ENCODE peak calls at places on chromosomes 13 and 19, in four cellular contexts. Q, U, D and N are unnamed samples.

GRCh38 chr13:99691552-99691951 is 190.3 kb downstream of the TM9SF2 start:
- DNase-seq in Q (no peak), U (no peak), D (no peak), N (no peak)

GRCh38 chr13:30486230-30487074 is 20.7 kb upstream of the HMGB1 start:
- DNase-seq in Q (peak), U (no peak), D (peak), N (no peak)

GRCh38 chr19:31349160-31349881 is at the start of gene TSHZ3:
- DNase-seq in Q (peak), U (no peak), D (peak), N (no peak)

GRCh38 chr13:60158321-60158801 is 5.4 kb downstream of the DIAPH3 start:
- DNase-seq in Q (no peak), U (no peak), D (peak), N (no peak)

GRCh38 chr19:11578342-11579142 is 1.1 kb upstream of the ACP5 start:
- DNase-seq in Q (peak), U (peak), D (peak), N (peak)

GRCh38 chr13:40439928-40440327 is 226.5 kb downstream of the FOXO1 start:
- DNase-seq in Q (no peak), U (no peak), D (no peak), N (no peak)

GRCh38 chr13:108859202-108860012 is 230.0 kb downstream of the MYO16 start:
- DNase-seq in Q (no peak), U (no peak), D (peak), N (no peak)

GRCh38 chr19:39246951-39247669 is 1.5 kb downstream of the IFNL4 start:
- DNase-seq in Q (no peak), U (no peak), D (peak), N (no peak)

GRCh38 chr19:7393934-7394508 is 45.3 kb downstream of the ARHGEF18 start:
- DNase-seq in Q (no peak), U (no peak), D (no peak), N (no peak)

GRCh38 chr19:50835103-50835784 is 1.9 kb upstream of the KLK15 start:
- DNase-seq in Q (no peak), U (no peak), D (peak), N (no peak)

GRCh38 chr13:77760893-77761292 is 63.4 kb downstream of the SLAIN1 start:
- DNase-seq in Q (no peak), U (no peak), D (no peak), N (no peak)

GRCh38 chr13:87877477-87877876 is 206.3 kb downstream of the SLITRK5 start:
- DNase-seq in Q (no peak), U (no peak), D (no peak), N (no peak)

GRCh38 chr13:72651196-72651595 is 76.2 kb downstream of the MZT1 start:
- DNase-seq in Q (no peak), U (peak), D (peak), N (no peak)

GRCh38 chr19:38647368-38647965 is at the start of gene ACTN4:
- DNase-seq in Q (peak), U (peak), D (peak), N (peak)

GRCh38 chr13:60583911-60584753 is 187.1 kb downstream of the TDRD3 start:
- DNase-seq in Q (no peak), U (no peak), D (peak), N (no peak)

GRCh38 chr19:728011-728410 is 19.3 kb downstream of the PALM start:
- DNase-seq in Q (no peak), U (no peak), D (no peak), N (no peak)

GRCh38 chr13:56886398-56886797 is 254.3 kb upstream of the PRR20A start:
- DNase-seq in Q (no peak), U (no peak), D (no peak), N (no peak)

GRCh38 chr19:8654591-8655339 is 24.3 kb downstream of the NFILZ start:
- DNase-seq in Q (peak), U (no peak), D (peak), N (peak)

GRCh38 chr13:49820591-49821215 is 28.2 kb upstream of the KPNA3 start:
- DNase-seq in Q (no peak), U (peak), D (no peak), N (no peak)

GRCh38 chr13:113597386-113598080 is 13.0 kb downstream of the TFDP1 start:
- DNase-seq in Q (no peak), U (no peak), D (no peak), N (no peak)

GRCh38 chr13:85286081-85286480 is 513.1 kb downstream of the SLITRK6 start:
- DNase-seq in Q (no peak), U (no peak), D (no peak), N (no peak)

GRCh38 chr19:18051887-18052286 is 34.8 kb downstream of the IL12RB1 start:
- DNase-seq in Q (peak), U (no peak), D (no peak), N (no peak)
- TF ChIP-seq POLR2AphosphoS5 in Q (no peak), U (no peak), D (no peak), N (no peak)

GRCh38 chr19:3455960-3456601 is 24.2 kb downstream of the SMIM24 start:
- DNase-seq in Q (no peak), U (no peak), D (no peak), N (no peak)
- TF ChIP-seq POLR2AphosphoS5 in Q (no peak), U (no peak), D (no peak), N (no peak)

DNA sequence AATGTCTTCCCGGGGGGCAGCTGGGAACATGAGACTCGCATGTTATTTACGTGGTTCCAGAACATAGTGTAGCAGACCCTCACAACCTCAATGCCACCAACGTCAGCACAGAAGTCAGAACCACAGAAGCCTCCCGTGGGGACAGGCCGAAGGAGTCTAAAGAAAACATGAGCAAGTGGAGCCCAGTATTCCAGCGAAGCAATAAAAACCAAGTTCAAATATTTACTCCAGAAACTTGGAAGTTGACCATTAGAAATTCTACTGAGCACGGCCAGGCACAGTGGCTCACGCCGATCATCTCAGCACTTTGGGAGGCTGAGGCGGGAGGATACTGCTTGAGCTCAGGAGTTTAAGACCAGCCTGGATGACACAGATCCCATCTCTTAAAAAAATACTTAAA is 17.9 kb upstream of the ATP8B3 start:
- DNase-seq in Q (no peak), U (no peak), D (no peak), N (no peak)
- TF ChIP-seq POLR2AphosphoS5 in Q (no peak), U (no peak), D (no peak), N (no peak)

GRCh38 chr19:13762635-13763235 is 1.6 kb upstream of the MRI1 start:
- DNase-seq in Q (no peak), U (no peak), D (no peak), N (no peak)

GRCh38 chr19:13763300-13763699 is 1.0 kb upstream of the MRI1 start:
- DNase-seq in Q (no peak), U (no peak), D (no peak), N (no peak)

GRCh38 chr19:13764821-13765394 is 586 bp downstream of the MRI1 start:
- DNase-seq in Q (peak), U (no peak), D (peak), N (no peak)

GRCh38 chr19:13765395-13766094 is 1.2 kb downstream of the MRI1 start:
- DNase-seq in Q (no peak), U (peak), D (peak), N (no peak)

GRCh38 chr19:13764101-13764807 is at the start of gene MRI1:
- DNase-seq in Q (peak), U (peak), D (peak), N (peak)
- TF ChIP-seq POLR2AphosphoS5 in Q (no peak), U (peak), D (peak), N (no peak)

DNA sequence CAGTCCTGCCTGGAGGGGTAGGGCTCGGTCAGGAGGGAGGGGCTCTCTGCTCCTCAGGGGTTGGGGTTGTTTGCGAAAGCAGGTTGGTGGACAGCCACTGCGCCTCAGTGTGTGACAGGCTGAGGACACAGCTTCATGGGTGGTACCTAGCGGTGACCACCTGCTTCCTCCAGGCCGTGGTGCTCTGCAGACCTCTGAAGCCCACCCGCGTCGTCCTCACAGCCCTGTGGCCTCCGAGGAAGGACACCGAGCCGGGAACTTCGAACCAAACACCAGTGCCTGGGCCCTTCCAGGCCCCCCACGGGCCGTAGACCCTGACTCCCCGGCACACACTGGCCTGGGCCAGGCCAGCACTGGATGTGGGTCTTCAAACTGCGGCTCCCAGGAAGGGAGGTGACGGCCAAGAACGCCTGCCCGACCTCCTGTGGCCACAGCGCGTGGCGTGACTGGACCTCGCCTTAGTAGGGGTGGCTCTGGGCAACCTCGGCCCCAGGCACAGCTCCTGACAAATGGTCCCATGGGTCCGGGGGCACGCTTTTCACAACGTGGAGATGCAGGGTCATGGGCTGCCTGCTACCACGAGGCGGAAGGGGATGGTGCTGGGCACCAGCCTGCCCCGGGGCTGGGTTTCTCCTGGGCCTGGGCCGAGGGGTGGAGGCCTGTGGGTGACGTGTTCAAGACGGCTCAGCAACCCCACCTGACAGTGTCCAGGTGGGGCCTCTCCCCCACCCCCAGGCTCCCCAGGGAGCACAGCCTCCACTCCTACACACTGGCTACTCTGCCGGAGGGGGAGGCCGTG is 173.2 kb downstream of the KDM4B start:
- DNase-seq in Q (no peak), U (no peak), D (no peak), N (no peak)
- TF ChIP-seq POLR2AphosphoS5 in Q (no peak), U (no peak), D (no peak), N (no peak)

DNA sequence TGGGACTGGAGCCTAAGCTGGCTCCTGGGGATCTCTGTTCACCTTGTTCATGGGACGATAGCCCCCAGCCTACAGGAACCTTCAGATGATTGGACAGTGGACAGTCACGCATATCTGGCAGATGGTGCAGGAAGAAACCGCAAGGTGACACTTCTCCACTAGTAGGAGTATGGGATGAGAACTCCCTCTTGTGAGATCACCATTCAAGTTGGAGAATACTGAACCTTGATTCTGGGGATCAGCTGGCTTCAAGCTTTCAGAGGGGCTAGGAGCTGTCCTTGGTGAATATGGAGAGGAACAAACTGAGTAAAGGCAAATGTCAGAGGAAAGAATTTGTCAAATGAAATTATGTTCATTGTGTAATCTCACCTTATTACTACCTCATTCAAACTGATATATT is 204.5 kb downstream of the PDS5B start:
- DNase-seq in Q (no peak), U (peak), D (peak), N (no peak)
- TF ChIP-seq POLR2AphosphoS5 in Q (no peak), U (no peak), D (no peak), N (no peak)

GRCh38 chr13:44160549-44161278 is 212.9 kb upstream of the SERP2 start:
- DNase-seq in Q (no peak), U (no peak), D (no peak), N (no peak)
- TF ChIP-seq POLR2AphosphoS5 in Q (no peak), U (no peak), D (no peak), N (no peak)